ENCODE peak calls at places on chromosome 4, in six cellular contexts. P is left lung, V is endothelial cell, H is kidney epithelial cell, C is HFFc6, R is ascending aorta. U is an unnamed sample.

GRCh38 chr4:162839814-162840213 is 326.9 kb downstream of the NAF1 start:
- DNase-seq in P (no peak), V (no peak), H (no peak), C (no peak), R (no peak), U (no peak)

GRCh38 chr4:139188648-139189416 is 11.8 kb upstream of the ELF2 start:
- DNase-seq in P (no peak), V (no peak), H (no peak), C (no peak), R (no peak), U (no peak)

GRCh38 chr4:182221987-182222386 is 21.2 kb upstream of the TENM3 start:
- DNase-seq in P (no peak), V (no peak), H (no peak), C (no peak), R (no peak), U (no peak)

GRCh38 chr4:1637580-1638271 is 46.4 kb downstream of the FAM53A start:
- DNase-seq in P (no peak), V (no peak), H (no peak), C (no peak), R (no peak), U (no peak)

GRCh38 chr4:71151054-71151453 is 157.6 kb downstream of the DCK start:
- DNase-seq in P (no peak), V (no peak), H (no peak), C (peak; percentile 33), R (no peak), U (no peak)

GRCh38 chr4:6232836-6233785 is 32.8 kb upstream of the JAKMIP1 start:
- DNase-seq in P (no peak), V (no peak), H (no peak), C (no peak), R (peak; percentile 60), U (peak; percentile 80)

GRCh38 chr4:173998471-173999144 is 284.9 kb downstream of the FBXO8 start:
- DNase-seq in P (no peak), V (no peak), H (no peak), C (no peak), R (no peak), U (no peak)

GRCh38 chr4:153490985-153491483 is 24.9 kb downstream of the TMEM131L start:
- DNase-seq in P (no peak), V (no peak), H (no peak), C (no peak), R (no peak), U (no peak)

GRCh38 chr4:6788123-6788522 is 5.6 kb downstream of the KIAA0232 start:
- DNase-seq in P (no peak), V (no peak), H (no peak), C (no peak), R (peak; percentile 49), U (no peak)

GRCh38 chr4:102787944-102788343 is 27.2 kb upstream of the MANBA start:
- DNase-seq in P (no peak), V (no peak), H (no peak), C (no peak), R (no peak), U (no peak)

GRCh38 chr4:17204908-17205307 is 306.5 kb upstream of the LDB2 start:
- DNase-seq in P (no peak), V (no peak), H (no peak), C (no peak), R (no peak), U (no peak)

GRCh38 chr4:89324671-89325070 is 17.1 kb upstream of the GPRIN3 start:
- DNase-seq in P (peak; percentile 44), V (no peak), H (peak; percentile 52), C (no peak), R (no peak), U (no peak)

GRCh38 chr4:1204828-1205591 is 32.6 kb upstream of the SPON2 start:
- DNase-seq in P (peak; percentile 33), V (peak; percentile 2), H (no peak), C (no peak), R (peak; percentile 61), U (peak; percentile 80)

GRCh38 chr4:185504098-185505047 is 30.9 kb downstream of the PDLIM3 start:
- DNase-seq in P (peak; percentile 43), V (no peak), H (peak; percentile 69), C (peak; percentile 3), R (peak; percentile 92), U (no peak)

GRCh38 chr4:2928242-2929155 is 34.7 kb downstream of the NOP14 start:
- DNase-seq in P (peak; percentile 35), V (no peak), H (no peak), C (no peak), R (no peak), U (no peak)

GRCh38 chr4:55175779-55176231 is 50.4 kb upstream of the KDR start:
- DNase-seq in P (no peak), V (peak; percentile 45), H (peak; percentile 78), C (peak; percentile 82), R (no peak), U (no peak)

GRCh38 chr4:6306299-6306698 is 36.6 kb downstream of the WFS1 start:
- DNase-seq in P (no peak), V (no peak), H (no peak), C (no peak), R (no peak), U (no peak)

GRCh38 chr4:82523179-82523578 is 38.6 kb downstream of the TMEM150C start:
- DNase-seq in P (no peak), V (no peak), H (no peak), C (no peak), R (no peak), U (no peak)

DNA sequence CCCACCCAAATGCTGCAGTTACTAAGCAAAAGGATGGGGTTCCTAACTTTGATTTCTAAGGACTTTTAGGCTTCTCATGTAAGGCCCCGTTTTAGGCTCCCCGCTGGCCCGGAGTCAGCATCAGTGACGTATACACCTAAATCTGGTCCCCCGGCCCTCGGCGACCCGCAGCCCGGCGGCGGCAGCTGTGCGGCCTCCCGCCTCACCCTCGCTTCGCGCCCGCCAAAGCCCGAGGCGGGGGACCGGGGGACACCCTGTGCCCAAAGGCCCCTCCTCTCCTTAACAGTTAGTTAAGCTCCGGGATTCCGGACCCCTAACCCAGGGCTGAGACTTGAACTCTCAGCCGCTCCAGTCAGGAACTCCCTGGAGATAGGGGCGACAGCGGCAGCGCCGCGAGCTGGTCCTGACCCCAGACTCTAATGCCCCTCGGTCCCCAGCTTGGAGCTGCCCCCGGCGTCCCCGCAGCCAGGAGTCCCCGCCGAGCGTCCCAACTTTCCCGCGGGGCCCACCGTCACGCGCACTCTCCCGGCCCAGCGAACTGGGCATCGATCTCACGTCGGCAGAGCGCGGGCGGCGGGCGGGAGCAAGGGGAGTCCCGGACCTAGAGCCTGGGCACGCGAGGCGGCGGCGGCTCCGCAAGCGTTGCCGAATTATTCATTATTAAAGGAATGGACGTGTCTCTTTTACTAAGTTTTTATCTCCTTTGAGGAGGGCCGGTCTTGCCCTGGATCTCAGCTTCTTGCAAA is 1.5 kb upstream of the NR3C2 start:
- DNase-seq in P (peak; percentile 38), V (peak; percentile 26), H (no peak), C (no peak), R (peak; percentile 77), U (no peak)
- TF ChIP-seq CTCF in P (no peak), V (no peak), H (no peak), C (no peak), R (no peak), U (no peak)

GRCh38 chr4:8841678-8842268 is 29.9 kb downstream of the HMX1 start:
- DNase-seq in P (no peak), V (no peak), H (no peak), C (no peak), R (no peak), U (no peak)

GRCh38 chr4:8842614-8843013 is 29.0 kb downstream of the HMX1 start:
- DNase-seq in P (no peak), V (no peak), H (no peak), C (no peak), R (no peak), U (no peak)

GRCh38 chr4:8838911-8839431 is 32.7 kb downstream of the HMX1 start:
- DNase-seq in P (peak; percentile 21), V (no peak), H (no peak), C (no peak), R (peak; percentile 55), U (peak; percentile 85)

GRCh38 chr4:8840006-8840793 is 31.4 kb downstream of the HMX1 start:
- DNase-seq in P (peak; percentile 17), V (no peak), H (no peak), C (no peak), R (peak; percentile 44), U (peak; percentile 67)

GRCh38 chr4:8840816-8841455 is 30.7 kb downstream of the HMX1 start:
- DNase-seq in P (peak; percentile 27), V (no peak), H (no peak), C (no peak), R (peak; percentile 42), U (no peak)
- TF ChIP-seq CTCF in P (no peak), V (peak; percentile 15), H (no peak), C (no peak), R (no peak), U (no peak)

DNA sequence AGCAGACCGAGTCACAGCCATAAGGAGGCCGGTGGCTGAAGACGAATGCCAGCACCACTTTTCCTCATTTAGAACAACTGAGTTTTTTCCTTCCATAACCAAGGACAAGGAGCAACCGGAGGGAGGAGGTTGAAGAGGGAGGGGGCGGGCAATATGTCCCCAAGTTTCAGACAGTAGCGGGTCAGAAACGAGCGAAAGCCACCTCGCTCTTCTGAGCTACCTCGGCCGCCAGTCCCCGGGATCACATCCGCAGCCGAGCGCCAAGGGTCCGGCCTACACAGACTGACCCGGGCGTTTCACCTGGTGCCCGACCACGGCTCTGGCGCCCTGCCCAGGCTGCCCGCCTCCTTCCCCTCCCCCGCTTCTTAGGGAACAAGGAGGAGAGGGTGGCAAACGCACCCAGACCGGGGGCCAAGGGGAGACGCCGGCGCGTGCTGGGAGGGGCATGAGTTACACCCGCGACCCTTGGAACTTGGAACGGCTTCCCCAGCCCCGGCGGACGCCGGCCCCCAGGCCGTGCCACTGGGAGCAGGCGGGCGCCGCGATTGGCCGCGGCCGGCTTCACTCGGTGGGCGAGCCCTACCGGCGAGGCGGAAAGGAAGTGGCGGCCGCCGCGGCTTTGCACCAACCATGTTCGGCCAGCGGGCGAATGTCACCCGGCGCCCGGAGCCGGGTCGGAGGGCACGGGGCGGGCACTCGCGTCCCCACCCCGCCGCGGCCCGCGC is 1.6 kb downstream of the IRF2 start:
- DNase-seq in P (peak; percentile 79), V (peak; percentile 82), H (no peak), C (peak; percentile 61), R (peak; percentile 93), U (peak; percentile 90)
- TF ChIP-seq CTCF in P (no peak), V (no peak), H (no peak), C (peak; percentile 30), R (peak; percentile 21), U (no peak)

GRCh38 chr4:87985097-87985886 is 9.8 kb downstream of the SPP1 start:
- DNase-seq in P (peak; percentile 64), V (peak; percentile 46), H (peak; percentile 71), C (peak; percentile 54), R (peak; percentile 75), U (no peak)

GRCh38 chr4:87986508-87986907 is 11.0 kb downstream of the SPP1 start:
- DNase-seq in P (no peak), V (no peak), H (no peak), C (no peak), R (no peak), U (no peak)

GRCh38 chr4:87983996-87984395 is 8.5 kb downstream of the SPP1 start:
- DNase-seq in P (no peak), V (no peak), H (no peak), C (no peak), R (no peak), U (no peak)

GRCh38 chr4:87982446-87982845 is 6.9 kb downstream of the SPP1 start:
- DNase-seq in P (no peak), V (no peak), H (no peak), C (no peak), R (no peak), U (no peak)

DNA sequence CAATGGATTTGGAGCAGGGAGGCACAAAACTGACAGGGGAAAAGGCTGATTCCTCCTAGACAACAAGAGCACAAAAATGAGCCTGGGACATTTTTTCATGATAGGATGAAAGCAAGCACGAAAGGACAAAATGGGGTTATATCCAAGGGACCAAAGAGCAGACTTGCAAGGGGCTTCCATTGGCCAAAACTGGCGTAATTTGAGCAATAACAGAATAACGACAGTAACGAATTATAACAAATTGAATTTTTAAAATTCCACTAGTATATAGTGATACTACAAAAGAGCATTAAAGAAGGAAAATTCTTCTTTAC is 10.3 kb downstream of the SPP1 start:
- DNase-seq in P (no peak), V (no peak), H (no peak), C (no peak), R (no peak), U (no peak)
- TF ChIP-seq CTCF in P (no peak), V (no peak), H (no peak), C (peak; percentile 30), R (no peak), U (no peak)